ENCODE peak calls at places on chromosome 5, in seven cellular contexts. X is heart right ventricle, F is posterior cingulate gyrus, H is HTR-8/SVneo, R is substantia nigra, C is neural crest cell, S is kidney tubule cell. D is an unnamed sample.

GRCh38 chr5:139976703-139977102 is 66.4 kb downstream of the NRG2 start:
- DNase-seq in X (no peak), F (no peak), H (no peak), R (no peak), C (no peak), S (no peak), D (no peak)

GRCh38 chr5:111512026-111512405 is 319 bp downstream of the STARD4 start:
- DNase-seq in X (no peak), F (peak), H (peak), R (no peak), C (no peak), S (no peak), D (no peak)

GRCh38 chr5:72455477-72455876 is 51.7 kb downstream of the ZNF366 start:
- DNase-seq in X (no peak), F (no peak), H (no peak), R (no peak), C (no peak), S (no peak), D (no peak)

GRCh38 chr5:9423611-9424010 is 122.3 kb downstream of the SEMA5A start:
- DNase-seq in X (no peak), F (no peak), H (no peak), R (no peak), C (no peak), S (peak), D (no peak)

GRCh38 chr5:38370341-38371100 is 112.2 kb downstream of the EGFLAM start:
- DNase-seq in X (peak), F (no peak), H (no peak), R (no peak), C (no peak), S (no peak), D (no peak)

GRCh38 chr5:36047375-36048160 is 19.1 kb downstream of the UGT3A2 start:
- DNase-seq in X (no peak), F (no peak), H (no peak), R (no peak), C (no peak), S (no peak), D (no peak)

GRCh38 chr5:180026725-180027448 is 44.7 kb downstream of the RNF130 start:
- DNase-seq in X (no peak), F (no peak), H (no peak), R (no peak), C (no peak), S (no peak), D (no peak)

GRCh38 chr5:7146886-7147285 is 249.1 kb upstream of the ADCY2 start:
- DNase-seq in X (no peak), F (no peak), H (no peak), R (no peak), C (no peak), S (no peak), D (no peak)

GRCh38 chr5:176446884-176447537 is 1.2 kb upstream of the FAF2 start:
- DNase-seq in X (no peak), F (no peak), H (no peak), R (no peak), C (no peak), S (no peak), D (peak)

GRCh38 chr5:151492729-151493128 is 45.3 kb downstream of the SLC36A1 start:
- DNase-seq in X (no peak), F (no peak), H (peak), R (no peak), C (no peak), S (peak), D (no peak)

GRCh38 chr5:53151713-53152458 is 42.3 kb upstream of the MOCS2 start:
- DNase-seq in X (no peak), F (no peak), H (no peak), R (no peak), C (no peak), S (peak), D (no peak)

GRCh38 chr5:157568717-157569116 is 6.9 kb downstream of the ADAM19 start:
- DNase-seq in X (no peak), F (no peak), H (no peak), R (peak), C (no peak), S (no peak), D (no peak)

GRCh38 chr5:107248065-107248695 is 422.6 kb downstream of the EFNA5 start:
- DNase-seq in X (peak), F (peak), H (peak), R (no peak), C (peak), S (peak), D (peak)